ENCODE peak calls at places on chromosomes 4 and X, in four cellular contexts. One of them, this sample, is unnamed.

GRCh38 chrX:136202889-136203288 is 48.3 kb downstream of the MAP7D3 start:
- DNase-seq in nephron progenitor cell: no peak
- DNase-seq in activated CD4-positive, CD25-positive, alpha-beta regulatory T cell: no peak
- DNase-seq in epithelial cell of esophagus: no peak
- DNase-seq in this sample: peak; percentile 84

GRCh38 chr4:87152310-87153061 is 67.9 kb downstream of the KLHL8 start:
- DNase-seq in nephron progenitor cell: no peak
- DNase-seq in activated CD4-positive, CD25-positive, alpha-beta regulatory T cell: no peak
- DNase-seq in epithelial cell of esophagus: no peak
- DNase-seq in this sample: no peak

GRCh38 chr4:142874684-142875083 is 28.6 kb upstream of the INPP4B start:
- DNase-seq in nephron progenitor cell: no peak
- DNase-seq in activated CD4-positive, CD25-positive, alpha-beta regulatory T cell: no peak
- DNase-seq in epithelial cell of esophagus: no peak
- DNase-seq in this sample: no peak

GRCh38 chr4:101871962-101872676 is 81.6 kb downstream of the BANK1 start:
- DNase-seq in nephron progenitor cell: no peak
- DNase-seq in activated CD4-positive, CD25-positive, alpha-beta regulatory T cell: no peak
- DNase-seq in epithelial cell of esophagus: no peak
- DNase-seq in this sample: no peak

GRCh38 chr4:2829933-2830451 is 13.7 kb upstream of the ADD1 start:
- DNase-seq in nephron progenitor cell: no peak
- DNase-seq in activated CD4-positive, CD25-positive, alpha-beta regulatory T cell: no peak
- DNase-seq in epithelial cell of esophagus: no peak
- DNase-seq in this sample: no peak

GRCh38 chrX:68114573-68115199 is 318.6 kb downstream of the OPHN1 start:
- DNase-seq in nephron progenitor cell: no peak
- DNase-seq in activated CD4-positive, CD25-positive, alpha-beta regulatory T cell: no peak
- DNase-seq in epithelial cell of esophagus: peak; percentile 61
- DNase-seq in this sample: peak; percentile 13

GRCh38 chrX:119573840-119574393 is 446 bp upstream of the UBE2A start:
- DNase-seq in nephron progenitor cell: no peak
- DNase-seq in activated CD4-positive, CD25-positive, alpha-beta regulatory T cell: peak; percentile 1
- DNase-seq in epithelial cell of esophagus: peak; percentile 42
- DNase-seq in this sample: peak; percentile 55

GRCh38 chr4:41696131-41696530 is 52.4 kb downstream of the PHOX2B start:
- DNase-seq in nephron progenitor cell: no peak
- DNase-seq in activated CD4-positive, CD25-positive, alpha-beta regulatory T cell: no peak
- DNase-seq in epithelial cell of esophagus: no peak
- DNase-seq in this sample: no peak

GRCh38 chrX:99795495-99795894 is 614.6 kb downstream of the PCDH19 start:
- DNase-seq in nephron progenitor cell: no peak
- DNase-seq in activated CD4-positive, CD25-positive, alpha-beta regulatory T cell: no peak
- DNase-seq in epithelial cell of esophagus: peak; percentile 0
- DNase-seq in this sample: no peak

GRCh38 chr4:71389149-71389840 is 50.5 kb downstream of the SLC4A4 start:
- DNase-seq in nephron progenitor cell: no peak
- DNase-seq in activated CD4-positive, CD25-positive, alpha-beta regulatory T cell: no peak
- DNase-seq in epithelial cell of esophagus: no peak
- DNase-seq in this sample: peak; percentile 58

GRCh38 chr4:53586121-53586816 is 5.0 kb downstream of the LNX1 start:
- DNase-seq in nephron progenitor cell: no peak
- DNase-seq in activated CD4-positive, CD25-positive, alpha-beta regulatory T cell: no peak
- DNase-seq in epithelial cell of esophagus: peak; percentile 96
- DNase-seq in this sample: peak; percentile 98

GRCh38 chr4:52861879-52862604 is at the start of gene RASL11B:
- DNase-seq in nephron progenitor cell: peak; percentile 93
- DNase-seq in activated CD4-positive, CD25-positive, alpha-beta regulatory T cell: peak; percentile 52
- DNase-seq in epithelial cell of esophagus: peak; percentile 84
- DNase-seq in this sample: peak; percentile 74

GRCh38 chrX:34880656-34881055 is 61.9 kb upstream of the FAM47B start:
- DNase-seq in nephron progenitor cell: no peak
- DNase-seq in activated CD4-positive, CD25-positive, alpha-beta regulatory T cell: no peak
- DNase-seq in epithelial cell of esophagus: peak; percentile 85
- DNase-seq in this sample: peak; percentile 88

GRCh38 chrX:69503835-69504625 is at the start of gene NALF2:
- DNase-seq in nephron progenitor cell: peak; percentile 83
- DNase-seq in activated CD4-positive, CD25-positive, alpha-beta regulatory T cell: no peak
- DNase-seq in epithelial cell of esophagus: peak; percentile 49
- DNase-seq in this sample: peak; percentile 49

GRCh38 chrX:65601530-65602281 is 65.7 kb upstream of the MSN start:
- DNase-seq in nephron progenitor cell: no peak
- DNase-seq in activated CD4-positive, CD25-positive, alpha-beta regulatory T cell: no peak
- DNase-seq in epithelial cell of esophagus: peak; percentile 65
- DNase-seq in this sample: peak; percentile 92

GRCh38 chr4:17578482-17578891 is 1.5 kb downstream of the LAP3 start:
- DNase-seq in nephron progenitor cell: no peak
- DNase-seq in activated CD4-positive, CD25-positive, alpha-beta regulatory T cell: no peak
- DNase-seq in epithelial cell of esophagus: no peak
- DNase-seq in this sample: peak; percentile 26

GRCh38 chr4:39529534-39529933 is 2.3 kb upstream of the UGDH start:
- DNase-seq in nephron progenitor cell: no peak
- DNase-seq in activated CD4-positive, CD25-positive, alpha-beta regulatory T cell: no peak
- DNase-seq in epithelial cell of esophagus: no peak
- DNase-seq in this sample: no peak

GRCh38 chr4:14168919-14169318 is 541.4 kb upstream of the BOD1L1 start:
- DNase-seq in nephron progenitor cell: no peak
- DNase-seq in activated CD4-positive, CD25-positive, alpha-beta regulatory T cell: no peak
- DNase-seq in epithelial cell of esophagus: peak; percentile 96
- DNase-seq in this sample: peak; percentile 87

This sample was measured in EH.